ENCODE peak calls at places on chromosomes 1 and 21, in seven cellular contexts. One of them, this sample, is unnamed.

GRCh38 chr1:27597511-27598216 is 6.3 kb downstream of the AHDC1 start:
- DNase-seq in GM19239: no peak
- DNase-seq in effector memory CD8-positive, alpha-beta T cell: no peak
- DNase-seq in HEK293T: no peak
- DNase-seq in NT2/D1: no peak
- DNase-seq in Daoy: no peak
- DNase-seq in cardiac septum: no peak
- DNase-seq in this sample: no peak

GRCh38 chr1:152411144-152411543 is 2.9 kb downstream of the CRNN start:
- DNase-seq in GM19239: no peak
- DNase-seq in effector memory CD8-positive, alpha-beta T cell: no peak
- DNase-seq in HEK293T: no peak
- DNase-seq in NT2/D1: no peak
- DNase-seq in Daoy: no peak
- DNase-seq in cardiac septum: no peak
- DNase-seq in this sample: no peak

GRCh38 chr1:204190212-204191211 is 5.8 kb downstream of the KISS1 start:
- DNase-seq in GM19239: no peak
- DNase-seq in effector memory CD8-positive, alpha-beta T cell: peak
- DNase-seq in HEK293T: no peak
- DNase-seq in NT2/D1: no peak
- DNase-seq in Daoy: no peak
- DNase-seq in cardiac septum: no peak
- DNase-seq in this sample: peak

GRCh38 chr1:54110991-54111390 is 41.8 kb downstream of the CDCP2 start:
- DNase-seq in GM19239: no peak
- DNase-seq in effector memory CD8-positive, alpha-beta T cell: no peak
- DNase-seq in HEK293T: no peak
- DNase-seq in NT2/D1: no peak
- DNase-seq in Daoy: no peak
- DNase-seq in cardiac septum: no peak
- DNase-seq in this sample: no peak

GRCh38 chr1:110555807-110556470 is 37.0 kb upstream of the KCNA10 start:
- DNase-seq in GM19239: no peak
- DNase-seq in effector memory CD8-positive, alpha-beta T cell: no peak
- DNase-seq in HEK293T: no peak
- DNase-seq in NT2/D1: no peak
- DNase-seq in Daoy: peak
- DNase-seq in cardiac septum: no peak
- DNase-seq in this sample: no peak

GRCh38 chr1:21451981-21452411 is 12.1 kb downstream of the NBPF3 start:
- DNase-seq in GM19239: no peak
- DNase-seq in effector memory CD8-positive, alpha-beta T cell: no peak
- DNase-seq in HEK293T: no peak
- DNase-seq in NT2/D1: no peak
- DNase-seq in Daoy: no peak
- DNase-seq in cardiac septum: no peak
- DNase-seq in this sample: no peak

GRCh38 chr1:92538413-92539061 is 51.8 kb upstream of the GFI1 start:
- DNase-seq in GM19239: peak
- DNase-seq in effector memory CD8-positive, alpha-beta T cell: no peak
- DNase-seq in HEK293T: no peak
- DNase-seq in NT2/D1: no peak
- DNase-seq in Daoy: peak
- DNase-seq in cardiac septum: no peak
- DNase-seq in this sample: no peak

GRCh38 chr1:168263130-168263529 is 17.5 kb upstream of the TBX19 start:
- DNase-seq in GM19239: no peak
- DNase-seq in effector memory CD8-positive, alpha-beta T cell: no peak
- DNase-seq in HEK293T: no peak
- DNase-seq in NT2/D1: no peak
- DNase-seq in Daoy: no peak
- DNase-seq in cardiac septum: no peak
- DNase-seq in this sample: no peak

GRCh38 chr1:8115769-8116167 is 89.7 kb upstream of the ERRFI1 start:
- DNase-seq in GM19239: no peak
- DNase-seq in effector memory CD8-positive, alpha-beta T cell: no peak
- DNase-seq in HEK293T: no peak
- DNase-seq in NT2/D1: no peak
- DNase-seq in Daoy: no peak
- DNase-seq in cardiac septum: no peak
- DNase-seq in this sample: peak

GRCh38 chr1:158046726-158047510 is 53.5 kb downstream of the KIRREL1 start:
- DNase-seq in GM19239: no peak
- DNase-seq in effector memory CD8-positive, alpha-beta T cell: no peak
- DNase-seq in HEK293T: no peak
- DNase-seq in NT2/D1: no peak
- DNase-seq in Daoy: no peak
- DNase-seq in cardiac septum: no peak
- DNase-seq in this sample: peak

GRCh38 chr1:203628185-203628996 is 1.8 kb downstream of the ATP2B4 start:
- DNase-seq in GM19239: no peak
- DNase-seq in effector memory CD8-positive, alpha-beta T cell: no peak
- DNase-seq in HEK293T: peak
- DNase-seq in NT2/D1: peak
- DNase-seq in Daoy: peak
- DNase-seq in cardiac septum: no peak
- DNase-seq in this sample: peak

GRCh38 chr21:33703750-33704606 is 61.7 kb downstream of the ITSN1 start:
- DNase-seq in GM19239: no peak
- DNase-seq in effector memory CD8-positive, alpha-beta T cell: no peak
- DNase-seq in HEK293T: no peak
- DNase-seq in NT2/D1: no peak
- DNase-seq in Daoy: no peak
- DNase-seq in cardiac septum: no peak
- DNase-seq in this sample: no peak

GRCh38 chr1:2283371-2283990 is 55.4 kb downstream of the SKI start:
- DNase-seq in GM19239: no peak
- DNase-seq in effector memory CD8-positive, alpha-beta T cell: no peak
- DNase-seq in HEK293T: no peak
- DNase-seq in NT2/D1: no peak
- DNase-seq in Daoy: no peak
- DNase-seq in cardiac septum: no peak
- DNase-seq in this sample: no peak

GRCh38 chr1:231636157-231636556 is 9.6 kb downstream of the DISC1 start:
- DNase-seq in GM19239: no peak
- DNase-seq in effector memory CD8-positive, alpha-beta T cell: no peak
- DNase-seq in HEK293T: no peak
- DNase-seq in NT2/D1: no peak
- DNase-seq in Daoy: peak
- DNase-seq in cardiac septum: no peak
- DNase-seq in this sample: peak

GRCh38 chr1:171912509-171913185 is 71.3 kb downstream of the DNM3 start:
- DNase-seq in GM19239: no peak
- DNase-seq in effector memory CD8-positive, alpha-beta T cell: no peak
- DNase-seq in HEK293T: no peak
- DNase-seq in NT2/D1: no peak
- DNase-seq in Daoy: no peak
- DNase-seq in cardiac septum: no peak
- DNase-seq in this sample: no peak

GRCh38 chr1:236016782-236017400 is 48.0 kb downstream of the NID1 start:
- DNase-seq in GM19239: no peak
- DNase-seq in effector memory CD8-positive, alpha-beta T cell: no peak
- DNase-seq in HEK293T: no peak
- DNase-seq in NT2/D1: no peak
- DNase-seq in Daoy: no peak
- DNase-seq in cardiac septum: no peak
- DNase-seq in this sample: no peak

GRCh38 chr1:39671793-39672550 is at the start of gene NT5C1A:
- DNase-seq in GM19239: peak
- DNase-seq in effector memory CD8-positive, alpha-beta T cell: no peak
- DNase-seq in HEK293T: peak
- DNase-seq in NT2/D1: no peak
- DNase-seq in Daoy: peak
- DNase-seq in cardiac septum: no peak
- DNase-seq in this sample: peak

GRCh38 chr1:201266774-201267173 is 16.5 kb upstream of the PKP1 start:
- DNase-seq in GM19239: no peak
- DNase-seq in effector memory CD8-positive, alpha-beta T cell: no peak
- DNase-seq in HEK293T: no peak
- DNase-seq in NT2/D1: no peak
- DNase-seq in Daoy: peak
- DNase-seq in cardiac septum: peak
- DNase-seq in this sample: no peak